ENCODE peak calls at places on chromosomes 6 and 20, in six cellular contexts. Q, N, S, F, A and Y are unnamed samples. For H3K36me3, the result is how much of the 10 kb centered on the place peaks cover.

GRCh38 chr20:54227751-54228150 is 19.9 kb downstream of the PFDN4 start:
- DNase-seq in Q (no peak), N (no peak), S (no peak), F (no peak), A (no peak), Y (no peak)

GRCh38 chr20:63265891-63266515 is 6.6 kb upstream of the ARFGAP1 start:
- DNase-seq in Q (no peak), N (no peak), S (no peak), F (no peak), A (no peak), Y (no peak)

GRCh38 chr20:56440346-56441007 is 27.9 kb upstream of the RTF2 start:
- DNase-seq in Q (no peak), N (peak), S (no peak), F (no peak), A (no peak), Y (no peak)

GRCh38 chr6:16137451-16137801 is 8.5 kb downstream of the MYLIP start:
- DNase-seq in Q (no peak), N (no peak), S (no peak), F (no peak), A (no peak), Y (no peak)

GRCh38 chr20:50381771-50382593 is 128.2 kb upstream of the PTPN1 start:
- DNase-seq in Q (peak), N (no peak), S (no peak), F (no peak), A (no peak), Y (no peak)

GRCh38 chr20:3783516-3784225 is 2.4 kb upstream of the SPEF1 start:
- DNase-seq in Q (no peak), N (no peak), S (peak), F (no peak), A (no peak), Y (no peak)

GRCh38 chr6:14835122-14835521 is 410.7 kb upstream of the JARID2 start:
- DNase-seq in Q (no peak), N (no peak), S (no peak), F (no peak), A (no peak), Y (no peak)

GRCh38 chr6:92231220-92231701 is 1188.1 kb downstream of the EPHA7 start:
- DNase-seq in Q (no peak), N (no peak), S (no peak), F (no peak), A (no peak), Y (no peak)

GRCh38 chr6:31568537-31568961 is 3.5 kb upstream of the LTA start:
- DNase-seq in Q (no peak), N (no peak), S (peak), F (no peak), A (no peak), Y (no peak)

GRCh38 chr6:135358251-135358821 is 139.2 kb downstream of the AHI1 start:
- DNase-seq in Q (peak), N (no peak), S (no peak), F (no peak), A (no peak), Y (no peak)

GRCh38 chr20:1664911-1665310 is 7.3 kb upstream of the SIRPG start:
- DNase-seq in Q (no peak), N (no peak), S (peak), F (no peak), A (peak), Y (no peak)

GRCh38 chr20:39941235-39941634 is 747.8 kb downstream of the MAFB start:
- DNase-seq in Q (no peak), N (no peak), S (no peak), F (no peak), A (no peak), Y (no peak)

GRCh38 chr6:11702039-11702795 is 76.4 kb downstream of the ADTRP start:
- DNase-seq in Q (no peak), N (no peak), S (no peak), F (no peak), A (no peak), Y (no peak)

GRCh38 chr20:40192083-40192482 is 497.0 kb downstream of the MAFB start:
- DNase-seq in Q (no peak), N (no peak), S (no peak), F (no peak), A (no peak), Y (no peak)

GRCh38 chr6:38435330-38435729 is 204.4 kb downstream of the BTBD9 start:
- DNase-seq in Q (no peak), N (no peak), S (no peak), F (no peak), A (no peak), Y (no peak)

GRCh38 chr6:75563032-75563431 is 38.6 kb upstream of the SENP6 start:
- DNase-seq in Q (peak), N (no peak), S (no peak), F (peak), A (no peak), Y (no peak)

GRCh38 chr6:21846541-21847451 is 253.2 kb downstream of the SOX4 start:
- DNase-seq in Q (peak), N (no peak), S (no peak), F (peak), A (no peak), Y (no peak)

GRCh38 chr6:117215353-117216090 is 49.8 kb upstream of the VGLL2 start:
- DNase-seq in Q (no peak), N (no peak), S (no peak), F (no peak), A (no peak), Y (no peak)

GRCh38 chr6:154719854-154720253 is 13.4 kb upstream of the SCAF8 start:
- DNase-seq in Q (no peak), N (no peak), S (no peak), F (no peak), A (no peak), Y (no peak)

GRCh38 chr6:30184417-30185031 is 21.2 kb downstream of the TRIM15 start:
- DNase-seq in Q (no peak), N (no peak), S (no peak), F (no peak), A (peak), Y (no peak)
- TF ChIP-seq POLR2AphosphoS5 in Q (no peak), N (no peak), S (no peak), F (no peak), A (no peak), Y (no peak)

GRCh38 chr20:35726759-35727711 is 15.0 kb downstream of the RBM39 start:
- DNase-seq in Q (no peak), N (no peak), S (no peak), F (no peak), A (no peak), Y (no peak)
- H3K36me3 ChIP-seq in Q (under half), N (half or more), S (half or more), F (half or more), A (half or more), Y (half or more)

DNA sequence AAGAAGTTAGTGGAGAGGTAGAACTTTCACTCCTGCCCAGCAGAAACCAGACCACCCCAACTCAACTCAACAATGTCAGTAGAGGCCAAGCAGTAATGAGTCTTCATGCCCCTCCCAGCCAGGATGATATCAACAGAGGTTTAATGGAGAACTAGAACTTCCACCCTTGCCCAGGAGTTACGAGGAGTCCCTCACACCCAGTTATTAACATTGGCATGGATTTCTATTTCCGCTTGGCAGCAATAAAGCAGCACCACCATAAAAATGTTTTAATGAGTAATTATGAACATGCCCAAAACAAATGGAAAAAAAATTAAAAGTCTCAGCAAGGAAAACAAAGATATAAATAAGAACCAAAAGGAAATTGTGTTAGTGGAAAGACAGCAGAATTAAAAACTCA is 40.7 kb upstream of the ID4 start:
- DNase-seq in Q (no peak), N (no peak), S (no peak), F (no peak), A (no peak), Y (no peak)
- TF ChIP-seq POLR2AphosphoS5 in Q (no peak), N (no peak), S (no peak), F (no peak), A (no peak), Y (no peak)

GRCh38 chr20:37090357-37090871 is 5.4 kb downstream of the RBL1 start:
- DNase-seq in Q (no peak), N (no peak), S (no peak), F (no peak), A (no peak), Y (no peak)
- H3K36me3 ChIP-seq in Q (under half), N (under half), S (half or more), F (under half), A (under half), Y (under half)